ENCODE peak calls at places on chromosomes 12 and 14, in nine cellular contexts. T, L, P, D, B, K, J, U and F are unnamed samples.

GRCh38 chr12:7834701-7835100 is 38.0 kb downstream of the SLC2A14 start:
- ATAC-seq in B (no peak), D (no peak), U (no peak), L (no peak), K (no peak), J (no peak), T (no peak), P (no peak), F (no peak)

GRCh38 chr14:79064200-79064599 is 894.0 kb downstream of the NRXN3 start:
- ATAC-seq in B (no peak), D (no peak), U (peak), P (no peak), K (no peak), T (no peak), J (no peak), L (no peak), F (no peak)

GRCh38 chr12:126582231-126582630 is 1517.0 kb downstream of the AACS start:
- ATAC-seq in J (no peak), P (no peak), K (no peak), B (no peak), L (no peak), T (no peak), U (no peak), D (peak), F (no peak)

GRCh38 chr14:76894308-76894707 is 68.1 kb downstream of the LRRC74A start:
- ATAC-seq in B (no peak), J (no peak), D (no peak), U (no peak), K (peak), L (no peak), T (no peak), P (no peak), F (no peak)

GRCh38 chr14:81625343-81625742 is 91.7 kb upstream of the SEL1L start:
- ATAC-seq in L (peak), J (no peak), T (no peak), K (no peak), P (no peak), B (no peak), U (peak), D (peak), F (no peak)

GRCh38 chr12:103905730-103906349 is 24.4 kb upstream of the HSP90B1 start:
- ATAC-seq in K (no peak), U (no peak), T (no peak), D (no peak), P (peak), B (no peak), L (peak), J (no peak), F (peak)

GRCh38 chr14:52355016-52355430 is 40.9 kb downstream of the PTGER2 start:
- ATAC-seq in P (no peak), J (peak), K (no peak), L (peak), T (no peak), B (peak), U (no peak), D (peak), F (no peak)

GRCh38 chr12:89756100-89756637 is 47.5 kb upstream of the ATP2B1 start:
- ATAC-seq in D (peak), J (peak), U (no peak), L (no peak), T (no peak), B (no peak), P (no peak), K (no peak), F (peak)

GRCh38 chr14:69027242-69027913 is 48.3 kb upstream of the ACTN1 start:
- ATAC-seq in B (no peak), T (no peak), P (no peak), U (no peak), J (no peak), K (no peak), D (no peak), L (no peak), F (no peak)

GRCh38 chr14:67934851-67935250 is 115.3 kb downstream of the RAD51B start:
- ATAC-seq in J (no peak), L (no peak), T (no peak), B (no peak), P (no peak), K (no peak), U (no peak), D (no peak), F (no peak)